ENCODE peak calls at places on chromosomes 3 and 15, in nine cellular contexts. One of them, this sample, is unnamed.

GRCh38 chr3:24149032-24149431 is 203.9 kb downstream of the NR1D2 start:
- DNase-seq in stomach: no peak
- DNase-seq in upper lobe of left lung: no peak
- DNase-seq in esophagus muscularis mucosa: no peak
- DNase-seq in GM12878: no peak
- DNase-seq in A549: no peak
- DNase-seq in tibial nerve: no peak
- DNase-seq in HepG2: no peak
- DNase-seq in ovary: no peak
- DNase-seq in this sample: no peak

GRCh38 chr15:91001209-91001608 is 6.9 kb upstream of the PRC1 start:
- DNase-seq in stomach: no peak
- DNase-seq in upper lobe of left lung: no peak
- DNase-seq in esophagus muscularis mucosa: no peak
- DNase-seq in GM12878: no peak
- DNase-seq in A549: no peak
- DNase-seq in tibial nerve: no peak
- DNase-seq in HepG2: no peak
- DNase-seq in ovary: no peak
- DNase-seq in this sample: no peak

GRCh38 chr15:57509121-57509520 is 82.6 kb upstream of the MYZAP start:
- DNase-seq in stomach: no peak
- DNase-seq in upper lobe of left lung: no peak
- DNase-seq in esophagus muscularis mucosa: no peak
- DNase-seq in GM12878: no peak
- DNase-seq in A549: no peak
- DNase-seq in tibial nerve: no peak
- DNase-seq in HepG2: no peak
- DNase-seq in ovary: peak; percentile 55
- DNase-seq in this sample: no peak

GRCh38 chr3:54951405-54951804 is 23.5 kb upstream of the LRTM1 start:
- DNase-seq in stomach: peak; percentile 37
- DNase-seq in upper lobe of left lung: peak; percentile 72
- DNase-seq in esophagus muscularis mucosa: no peak
- DNase-seq in GM12878: no peak
- DNase-seq in A549: no peak
- DNase-seq in tibial nerve: peak; percentile 25
- DNase-seq in HepG2: peak; percentile 3
- DNase-seq in ovary: peak; percentile 88
- DNase-seq in this sample: peak; percentile 51

GRCh38 chr3:78139166-78139565 is 1099.3 kb downstream of the ROBO2 start:
- DNase-seq in stomach: no peak
- DNase-seq in upper lobe of left lung: no peak
- DNase-seq in esophagus muscularis mucosa: no peak
- DNase-seq in GM12878: no peak
- DNase-seq in A549: no peak
- DNase-seq in tibial nerve: no peak
- DNase-seq in HepG2: no peak
- DNase-seq in ovary: no peak
- DNase-seq in this sample: no peak

GRCh38 chr3:7630351-7630911 is 769.5 kb downstream of the GRM7 start:
- DNase-seq in stomach: no peak
- DNase-seq in upper lobe of left lung: no peak
- DNase-seq in esophagus muscularis mucosa: no peak
- DNase-seq in GM12878: no peak
- DNase-seq in A549: no peak
- DNase-seq in tibial nerve: no peak
- DNase-seq in HepG2: no peak
- DNase-seq in ovary: no peak
- DNase-seq in this sample: no peak

GRCh38 chr3:15942936-15943335 is 145.2 kb upstream of the ANKRD28 start:
- DNase-seq in stomach: no peak
- DNase-seq in upper lobe of left lung: no peak
- DNase-seq in esophagus muscularis mucosa: no peak
- DNase-seq in GM12878: no peak
- DNase-seq in A549: no peak
- DNase-seq in tibial nerve: no peak
- DNase-seq in HepG2: no peak
- DNase-seq in ovary: no peak
- DNase-seq in this sample: no peak

GRCh38 chr3:122890077-122890484 is 95.2 kb downstream of the SLC49A4 start:
- DNase-seq in stomach: no peak
- DNase-seq in upper lobe of left lung: no peak
- DNase-seq in esophagus muscularis mucosa: no peak
- DNase-seq in GM12878: peak; percentile 19
- DNase-seq in A549: no peak
- DNase-seq in tibial nerve: peak; percentile 69
- DNase-seq in HepG2: no peak
- DNase-seq in ovary: peak; percentile 56
- DNase-seq in this sample: peak; percentile 16

GRCh38 chr15:59976480-59976879 is 27.6 kb upstream of the FOXB1 start:
- DNase-seq in stomach: no peak
- DNase-seq in upper lobe of left lung: no peak
- DNase-seq in esophagus muscularis mucosa: no peak
- DNase-seq in GM12878: peak; percentile 12
- DNase-seq in A549: no peak
- DNase-seq in tibial nerve: no peak
- DNase-seq in HepG2: no peak
- DNase-seq in ovary: no peak
- DNase-seq in this sample: no peak

GRCh38 chr3:143298886-143299535 is 179.4 kb downstream of the CHST2 start:
- DNase-seq in stomach: no peak
- DNase-seq in upper lobe of left lung: no peak
- DNase-seq in esophagus muscularis mucosa: no peak
- DNase-seq in GM12878: no peak
- DNase-seq in A549: no peak
- DNase-seq in tibial nerve: no peak
- DNase-seq in HepG2: no peak
- DNase-seq in ovary: no peak
- DNase-seq in this sample: no peak

GRCh38 chr3:23075478-23075877 is 127.6 kb upstream of the UBE2E2 start:
- DNase-seq in stomach: no peak
- DNase-seq in upper lobe of left lung: no peak
- DNase-seq in esophagus muscularis mucosa: no peak
- DNase-seq in GM12878: no peak
- DNase-seq in A549: no peak
- DNase-seq in tibial nerve: no peak
- DNase-seq in HepG2: no peak
- DNase-seq in ovary: no peak
- DNase-seq in this sample: no peak

GRCh38 chr3:194754091-194754490 is 68.4 kb downstream of the FAM43A start:
- DNase-seq in stomach: no peak
- DNase-seq in upper lobe of left lung: no peak
- DNase-seq in esophagus muscularis mucosa: no peak
- DNase-seq in GM12878: no peak
- DNase-seq in A549: no peak
- DNase-seq in tibial nerve: no peak
- DNase-seq in HepG2: no peak
- DNase-seq in ovary: no peak
- DNase-seq in this sample: no peak

GRCh38 chr3:194749631-194750271 is 64.1 kb downstream of the FAM43A start:
- DNase-seq in stomach: no peak
- DNase-seq in upper lobe of left lung: peak; percentile 81
- DNase-seq in esophagus muscularis mucosa: no peak
- DNase-seq in GM12878: no peak
- DNase-seq in A549: no peak
- DNase-seq in tibial nerve: no peak
- DNase-seq in HepG2: peak; percentile 90
- DNase-seq in ovary: no peak
- DNase-seq in this sample: no peak

GRCh38 chr3:194748229-194748628 is 62.5 kb downstream of the FAM43A start:
- DNase-seq in stomach: no peak
- DNase-seq in upper lobe of left lung: peak; percentile 58
- DNase-seq in esophagus muscularis mucosa: no peak
- DNase-seq in GM12878: no peak
- DNase-seq in A549: no peak
- DNase-seq in tibial nerve: no peak
- DNase-seq in HepG2: no peak
- DNase-seq in ovary: no peak
- DNase-seq in this sample: no peak

GRCh38 chr3:194745427-194746184 is 59.9 kb downstream of the FAM43A start:
- DNase-seq in stomach: no peak
- DNase-seq in upper lobe of left lung: no peak
- DNase-seq in esophagus muscularis mucosa: no peak
- DNase-seq in GM12878: no peak
- DNase-seq in A549: no peak
- DNase-seq in tibial nerve: no peak
- DNase-seq in HepG2: no peak
- DNase-seq in ovary: no peak
- DNase-seq in this sample: no peak

DNA sequence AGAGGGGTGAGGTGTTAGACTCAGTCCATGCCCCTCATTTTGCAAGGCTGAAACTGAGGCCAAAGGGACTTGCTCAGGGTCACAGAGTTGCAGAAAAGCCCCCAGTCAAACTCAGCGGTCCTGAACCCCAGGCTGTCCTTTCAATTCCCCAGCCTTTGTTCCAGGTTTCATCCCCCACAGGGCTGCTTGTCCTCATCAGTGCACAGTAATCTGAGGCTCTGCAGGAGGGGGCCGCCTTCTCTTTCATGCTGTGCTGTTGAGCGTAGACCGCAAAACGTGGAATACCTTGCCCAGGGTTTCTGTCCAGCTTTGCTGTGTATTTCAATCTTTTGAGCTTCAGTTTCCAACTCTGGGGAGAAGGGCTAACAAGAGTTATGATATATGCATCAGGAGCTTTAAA is 64.7 kb downstream of the FAM43A start:
- DNase-seq in stomach: no peak
- DNase-seq in upper lobe of left lung: no peak
- DNase-seq in esophagus muscularis mucosa: no peak
- DNase-seq in GM12878: no peak
- DNase-seq in A549: no peak
- DNase-seq in tibial nerve: no peak
- DNase-seq in HepG2: no peak
- DNase-seq in ovary: no peak
- DNase-seq in this sample: no peak
- H3K4me3 ChIP-seq in stomach: no peak overlapping the region
- H3K4me3 ChIP-seq in upper lobe of left lung: no peak overlapping the region
- H3K4me3 ChIP-seq in esophagus muscularis mucosa: no peak overlapping the region
- H3K4me3 ChIP-seq in GM12878: no peak overlapping the region
- H3K4me3 ChIP-seq in A549: no peak overlapping the region
- H3K4me3 ChIP-seq in tibial nerve: no peak overlapping the region
- H3K4me3 ChIP-seq in HepG2: no peak overlapping the region
- H3K4me3 ChIP-seq in ovary: no peak overlapping the region
- H3K4me3 ChIP-seq in this sample: no peak overlapping the region

DNA sequence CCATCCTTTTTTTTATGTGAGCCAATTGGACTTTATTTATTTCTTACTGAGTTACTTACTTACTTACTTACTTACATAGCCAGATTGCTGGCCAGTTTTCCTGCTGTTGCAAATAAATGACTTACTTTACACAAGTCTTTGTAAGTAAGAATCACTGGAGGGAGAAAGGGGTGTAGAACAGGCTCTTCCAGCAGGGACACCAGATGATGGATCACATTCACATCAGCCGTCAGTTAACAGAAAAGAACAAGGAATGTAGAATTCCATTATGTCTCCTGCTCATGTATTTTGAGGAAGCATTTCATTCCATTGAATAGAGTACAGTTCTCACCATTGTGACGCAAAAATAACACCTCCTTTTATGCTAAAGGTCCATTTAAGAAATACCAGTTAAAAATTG is 188.7 kb downstream of the FNDC3B start:
- DNase-seq in stomach: no peak
- DNase-seq in upper lobe of left lung: no peak
- DNase-seq in esophagus muscularis mucosa: no peak
- DNase-seq in GM12878: no peak
- DNase-seq in A549: no peak
- DNase-seq in tibial nerve: no peak
- DNase-seq in HepG2: no peak
- DNase-seq in ovary: no peak
- DNase-seq in this sample: no peak
- TF ChIP-seq POLR2A in stomach: no peak
- TF ChIP-seq POLR2A in upper lobe of left lung: no peak
- TF ChIP-seq POLR2A in esophagus muscularis mucosa: no peak
- TF ChIP-seq POLR2A in GM12878: no peak
- TF ChIP-seq POLR2A in A549: no peak
- TF ChIP-seq POLR2A in tibial nerve: no peak
- TF ChIP-seq POLR2A in HepG2: no peak
- TF ChIP-seq POLR2A in ovary: no peak
- TF ChIP-seq POLR2A in this sample: no peak

GRCh38 chr3:11238057-11238456 is 34.1 kb upstream of the ATG7 start:
- DNase-seq in stomach: no peak
- DNase-seq in upper lobe of left lung: no peak
- DNase-seq in esophagus muscularis mucosa: no peak
- DNase-seq in GM12878: no peak
- DNase-seq in A549: no peak
- DNase-seq in tibial nerve: no peak
- DNase-seq in HepG2: no peak
- DNase-seq in ovary: no peak
- DNase-seq in this sample: no peak

GRCh38 chr3:11239796-11240195 is 32.4 kb upstream of the ATG7 start:
- DNase-seq in stomach: no peak
- DNase-seq in upper lobe of left lung: no peak
- DNase-seq in esophagus muscularis mucosa: no peak
- DNase-seq in GM12878: no peak
- DNase-seq in A549: no peak
- DNase-seq in tibial nerve: no peak
- DNase-seq in HepG2: no peak
- DNase-seq in ovary: no peak
- DNase-seq in this sample: no peak

GRCh38 chr3:11240496-11240895 is 31.7 kb upstream of the ATG7 start:
- DNase-seq in stomach: no peak
- DNase-seq in upper lobe of left lung: no peak
- DNase-seq in esophagus muscularis mucosa: no peak
- DNase-seq in GM12878: no peak
- DNase-seq in A549: no peak
- DNase-seq in tibial nerve: no peak
- DNase-seq in HepG2: no peak
- DNase-seq in ovary: no peak
- DNase-seq in this sample: no peak

GRCh38 chr3:11236588-11237461 is 35.4 kb upstream of the ATG7 start:
- DNase-seq in stomach: peak; percentile 80
- DNase-seq in upper lobe of left lung: no peak
- DNase-seq in esophagus muscularis mucosa: no peak
- DNase-seq in GM12878: no peak
- DNase-seq in A549: peak; percentile 60
- DNase-seq in tibial nerve: peak; percentile 41
- DNase-seq in HepG2: peak; percentile 39
- DNase-seq in ovary: peak; percentile 60
- DNase-seq in this sample: peak; percentile 84

GRCh38 chr3:11238880-11239279 is 33.3 kb upstream of the ATG7 start:
- DNase-seq in stomach: no peak
- DNase-seq in upper lobe of left lung: no peak
- DNase-seq in esophagus muscularis mucosa: no peak
- DNase-seq in GM12878: no peak
- DNase-seq in A549: no peak
- DNase-seq in tibial nerve: no peak
- DNase-seq in HepG2: no peak
- DNase-seq in ovary: no peak
- DNase-seq in this sample: no peak
- TF ChIP-seq EP300 in stomach: no peak
- TF ChIP-seq EP300 in upper lobe of left lung: no peak
- TF ChIP-seq EP300 in esophagus muscularis mucosa: no peak
- TF ChIP-seq EP300 in GM12878: no peak
- TF ChIP-seq EP300 in A549: no peak
- TF ChIP-seq EP300 in tibial nerve: no peak
- TF ChIP-seq EP300 in HepG2: no peak
- TF ChIP-seq EP300 in ovary: no peak
- TF ChIP-seq EP300 in this sample: no peak

DNA sequence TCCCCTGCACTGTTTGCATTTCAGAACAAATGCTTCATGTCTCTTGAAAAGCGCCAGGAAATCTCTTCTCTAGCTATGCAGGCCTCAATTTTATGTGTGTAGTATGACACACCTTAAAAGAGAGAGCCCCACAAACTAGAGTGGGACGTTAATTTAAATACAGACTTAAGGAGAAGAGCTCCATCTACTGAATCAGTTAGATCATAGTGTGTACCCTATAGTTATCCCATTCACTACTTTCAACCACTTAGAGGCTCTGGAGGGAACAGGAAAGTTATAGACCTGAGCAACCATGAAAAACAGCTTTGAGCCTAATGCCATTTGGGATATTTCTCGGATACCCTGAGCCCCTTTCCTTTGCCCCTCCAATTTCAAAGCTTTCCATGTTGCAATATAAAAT is 153.7 kb downstream of the TIGIT start:
- DNase-seq in stomach: no peak
- DNase-seq in upper lobe of left lung: no peak
- DNase-seq in esophagus muscularis mucosa: no peak
- DNase-seq in GM12878: no peak
- DNase-seq in A549: no peak
- DNase-seq in tibial nerve: no peak
- DNase-seq in HepG2: no peak
- DNase-seq in ovary: no peak
- DNase-seq in this sample: no peak
- H3K4me3 ChIP-seq in stomach: no peak overlapping the region
- H3K4me3 ChIP-seq in upper lobe of left lung: no peak overlapping the region
- H3K4me3 ChIP-seq in esophagus muscularis mucosa: no peak overlapping the region
- H3K4me3 ChIP-seq in GM12878: peak overlapping the region; percentile 58
- H3K4me3 ChIP-seq in A549: no peak overlapping the region
- H3K4me3 ChIP-seq in tibial nerve: no peak overlapping the region
- H3K4me3 ChIP-seq in HepG2: no peak overlapping the region
- H3K4me3 ChIP-seq in ovary: no peak overlapping the region
- H3K4me3 ChIP-seq in this sample: no peak overlapping the region